ENCODE peak calls at places on chromosome 9, in eight cellular contexts. One of them, this sample, is unnamed.

GRCh38 chr9:27303219-27303618 is 6.3 kb upstream of the EQTN start:
- DNase-seq in NCI-H460: no peak
- DNase-seq in mesendoderm: peak
- DNase-seq in GM20000: no peak
- DNase-seq in germinal center: no peak
- DNase-seq in AML-193: no peak
- DNase-seq in AG08395: no peak
- DNase-seq in NCI-H1092 treated with DMSO at 0.1 percent for 48 hours: no peak
- DNase-seq in this sample: no peak

GRCh38 chr9:107431461-107431860 is 58.1 kb downstream of the KLF4 start:
- DNase-seq in NCI-H460: no peak
- DNase-seq in AML-193: no peak
- DNase-seq in AG08395: no peak
- DNase-seq in GM20000: no peak
- DNase-seq in mesendoderm: no peak
- DNase-seq in NCI-H1092 treated with DMSO at 0.1 percent for 48 hours: no peak
- DNase-seq in germinal center: no peak
- DNase-seq in this sample: no peak

GRCh38 chr9:17799383-17799782 is 220.5 kb downstream of the SH3GL2 start:
- DNase-seq in NCI-H1092 treated with DMSO at 0.1 percent for 48 hours: no peak
- DNase-seq in AML-193: no peak
- DNase-seq in germinal center: no peak
- DNase-seq in AG08395: no peak
- DNase-seq in NCI-H460: no peak
- DNase-seq in GM20000: no peak
- DNase-seq in mesendoderm: no peak
- DNase-seq in this sample: no peak

GRCh38 chr9:70856411-70856810 is 265.0 kb downstream of the TRPM3 start:
- DNase-seq in NCI-H1092 treated with DMSO at 0.1 percent for 48 hours: no peak
- DNase-seq in mesendoderm: no peak
- DNase-seq in AML-193: no peak
- DNase-seq in germinal center: no peak
- DNase-seq in AG08395: no peak
- DNase-seq in NCI-H460: no peak
- DNase-seq in GM20000: no peak
- DNase-seq in this sample: no peak

GRCh38 chr9:113997610-113998009 is 80.5 kb downstream of the AMBP start:
- DNase-seq in NCI-H460: no peak
- DNase-seq in AG08395: no peak
- DNase-seq in mesendoderm: no peak
- DNase-seq in GM20000: no peak
- DNase-seq in NCI-H1092 treated with DMSO at 0.1 percent for 48 hours: peak
- DNase-seq in AML-193: no peak
- DNase-seq in germinal center: no peak
- DNase-seq in this sample: no peak

GRCh38 chr9:98532574-98532973 is 176.2 kb downstream of the GABBR2 start:
- DNase-seq in NCI-H460: no peak
- DNase-seq in AML-193: no peak
- DNase-seq in NCI-H1092 treated with DMSO at 0.1 percent for 48 hours: no peak
- DNase-seq in GM20000: no peak
- DNase-seq in germinal center: no peak
- DNase-seq in AG08395: peak
- DNase-seq in mesendoderm: no peak
- DNase-seq in this sample: no peak

GRCh38 chr9:5949103-5949699 is 58.5 kb downstream of the MLANA start:
- DNase-seq in NCI-H460: peak
- DNase-seq in GM20000: no peak
- DNase-seq in AML-193: peak
- DNase-seq in AG08395: no peak
- DNase-seq in mesendoderm: peak
- DNase-seq in NCI-H1092 treated with DMSO at 0.1 percent for 48 hours: no peak
- DNase-seq in germinal center: no peak
- DNase-seq in this sample: no peak

GRCh38 chr9:41229408-41230401 is 40.6 kb upstream of the ZNG1F start:
- DNase-seq in GM20000: peak
- DNase-seq in AG08395: peak
- DNase-seq in AML-193: no peak
- DNase-seq in mesendoderm: peak
- DNase-seq in NCI-H460: no peak
- DNase-seq in germinal center: peak
- DNase-seq in NCI-H1092 treated with DMSO at 0.1 percent for 48 hours: no peak
- DNase-seq in this sample: peak

GRCh38 chr9:101176384-101176783 is 147.9 kb downstream of the PLPPR1 start:
- DNase-seq in germinal center: no peak
- DNase-seq in NCI-H460: no peak
- DNase-seq in AML-193: no peak
- DNase-seq in mesendoderm: peak
- DNase-seq in NCI-H1092 treated with DMSO at 0.1 percent for 48 hours: no peak
- DNase-seq in GM20000: no peak
- DNase-seq in AG08395: no peak
- DNase-seq in this sample: no peak

GRCh38 chr9:130286781-130287428 is 21.3 kb downstream of the HMCN2 start:
- DNase-seq in germinal center: no peak
- DNase-seq in AG08395: no peak
- DNase-seq in NCI-H460: no peak
- DNase-seq in AML-193: no peak
- DNase-seq in NCI-H1092 treated with DMSO at 0.1 percent for 48 hours: no peak
- DNase-seq in GM20000: no peak
- DNase-seq in mesendoderm: no peak
- DNase-seq in this sample: no peak

GRCh38 chr9:113785334-113785733 is 90.8 kb upstream of the ZNF618 start:
- DNase-seq in NCI-H1092 treated with DMSO at 0.1 percent for 48 hours: no peak
- DNase-seq in NCI-H460: no peak
- DNase-seq in GM20000: no peak
- DNase-seq in mesendoderm: no peak
- DNase-seq in germinal center: no peak
- DNase-seq in AG08395: no peak
- DNase-seq in AML-193: no peak
- DNase-seq in this sample: no peak

GRCh38 chr9:72453797-72454196 is 67.6 kb upstream of the TMC1 start:
- DNase-seq in NCI-H460: no peak
- DNase-seq in mesendoderm: no peak
- DNase-seq in germinal center: no peak
- DNase-seq in GM20000: no peak
- DNase-seq in AML-193: no peak
- DNase-seq in AG08395: no peak
- DNase-seq in NCI-H1092 treated with DMSO at 0.1 percent for 48 hours: no peak
- DNase-seq in this sample: no peak

GRCh38 chr9:79694676-79695400 is 123.1 kb downstream of the TLE4 start:
- DNase-seq in AG08395: peak
- DNase-seq in germinal center: no peak
- DNase-seq in mesendoderm: peak
- DNase-seq in GM20000: no peak
- DNase-seq in AML-193: no peak
- DNase-seq in NCI-H1092 treated with DMSO at 0.1 percent for 48 hours: no peak
- DNase-seq in NCI-H460: no peak
- DNase-seq in this sample: peak

GRCh38 chr9:35909687-35910612 is 660 bp downstream of the SPAAR start:
- DNase-seq in GM20000: no peak
- DNase-seq in NCI-H1092 treated with DMSO at 0.1 percent for 48 hours: no peak
- DNase-seq in mesendoderm: peak
- DNase-seq in germinal center: no peak
- DNase-seq in AML-193: no peak
- DNase-seq in NCI-H460: no peak
- DNase-seq in AG08395: no peak
- DNase-seq in this sample: no peak

GRCh38 chr9:96496368-96497116 is 46.6 kb downstream of the HABP4 start:
- DNase-seq in NCI-H1092 treated with DMSO at 0.1 percent for 48 hours: no peak
- DNase-seq in NCI-H460: no peak
- DNase-seq in AML-193: no peak
- DNase-seq in GM20000: no peak
- DNase-seq in mesendoderm: no peak
- DNase-seq in germinal center: no peak
- DNase-seq in AG08395: no peak
- DNase-seq in this sample: no peak

GRCh38 chr9:38357350-38358114 is 35.0 kb upstream of the ALDH1B1 start:
- DNase-seq in NCI-H1092 treated with DMSO at 0.1 percent for 48 hours: no peak
- DNase-seq in NCI-H460: no peak
- DNase-seq in GM20000: no peak
- DNase-seq in germinal center: no peak
- DNase-seq in mesendoderm: no peak
- DNase-seq in AML-193: no peak
- DNase-seq in AG08395: no peak
- DNase-seq in this sample: no peak

This sample was measured in NCI-H226.